ENCODE peak calls at places on chromosomes 4 and X, in five cellular contexts. S is astrocyte of the hippocampus, K is H7, T is nephron progenitor cell, G is A172. A is an unnamed sample.
A peak's percentile ranks its signal among the peaks of the same experiment; 100 is the strongest.

GRCh38 chr4:16197842-16198241 is 28.4 kb downstream of the TAPT1 start:
- DNase-seq in G (no peak), K (no peak), T (no peak), S (no peak), A (no peak)

GRCh38 chrX:51804741-51805140 is 61.5 kb downstream of the GSPT2 start:
- DNase-seq in T (no peak), K (peak; percentile 10), G (no peak), S (no peak), A (peak; percentile 3)

GRCh38 chrX:38312436-38312835 is 14.9 kb downstream of the RPGR start:
- DNase-seq in S (peak; percentile 10), K (no peak), G (peak; percentile 87), T (no peak), A (no peak)

GRCh38 chr4:168610911-168611530 is 114.2 kb downstream of the PALLD start:
- DNase-seq in G (no peak), S (no peak), T (no peak), K (no peak), A (no peak)

GRCh38 chr4:153114771-153115321 is 89.4 kb upstream of the TRIM2 start:
- DNase-seq in S (peak; percentile 86), T (no peak), K (no peak), G (peak; percentile 86), A (no peak)

GRCh38 chrX:47222776-47223350 is 4.4 kb downstream of the CDK16 start:
- DNase-seq in T (peak; percentile 24), S (no peak), G (no peak), K (peak; percentile 81), A (peak; percentile 63)

GRCh38 chrX:123601437-123601836 is 131.4 kb downstream of the THOC2 start:
- DNase-seq in G (no peak), K (no peak), S (no peak), T (no peak), A (no peak)

GRCh38 chr4:114423582-114423981 is 175.0 kb upstream of the UGT8 start:
- DNase-seq in K (no peak), G (no peak), S (no peak), T (no peak), A (no peak)

GRCh38 chr4:102217345-102217744 is 127.9 kb downstream of the SLC39A8 start:
- DNase-seq in S (peak; percentile 48), K (no peak), G (no peak), T (no peak), A (no peak)

GRCh38 chr4:164871673-164872072 is 5.3 kb upstream of the APELA start:
- DNase-seq in S (no peak), G (no peak), K (no peak), T (no peak), A (no peak)

GRCh38 chr4:139655116-139655515 is 10.5 kb upstream of the MGST2 start:
- DNase-seq in G (peak; percentile 29), S (peak; percentile 67), T (no peak), K (no peak), A (peak; percentile 59)